ENCODE peak calls at places on chromosome 3, in four cellular contexts. One of them, this sample, is unnamed.

GRCh38 chr3:158936530-158937113 is 134.8 kb downstream of the MFSD1 start:
- DNase-seq in GM12891: no peak
- DNase-seq in GM12878: no peak
- DNase-seq in K562: no peak
- DNase-seq in this sample: no peak

GRCh38 chr3:76986876-76987513 is 52.9 kb upstream of the ROBO2 start:
- DNase-seq in GM12891: no peak
- DNase-seq in GM12878: no peak
- DNase-seq in K562: peak
- DNase-seq in this sample: no peak

GRCh38 chr3:189809583-189809982 is 178.4 kb downstream of the TP63 start:
- DNase-seq in GM12891: no peak
- DNase-seq in GM12878: no peak
- DNase-seq in K562: no peak
- DNase-seq in this sample: no peak

GRCh38 chr3:173396191-173397041 is 1.1 kb upstream of the NLGN1 start:
- DNase-seq in GM12891: no peak
- DNase-seq in GM12878: no peak
- DNase-seq in K562: no peak
- DNase-seq in this sample: no peak

GRCh38 chr3:190811775-190812480 is 50.6 kb downstream of the GMNC start:
- DNase-seq in GM12891: no peak
- DNase-seq in GM12878: no peak
- DNase-seq in K562: peak
- DNase-seq in this sample: peak

GRCh38 chr3:79306939-79307590 is 460.7 kb downstream of the ROBO1 start:
- DNase-seq in GM12878: no peak
- DNase-seq in K562: no peak
- DNase-seq in GM12891: no peak
- DNase-seq in this sample: no peak

GRCh38 chr3:30455840-30456239 is 150.6 kb upstream of the TGFBR2 start:
- DNase-seq in GM12891: no peak
- DNase-seq in GM12878: no peak
- DNase-seq in K562: no peak
- DNase-seq in this sample: no peak

GRCh38 chr3:18597919-18598318 is 172.8 kb upstream of the SATB1 start:
- DNase-seq in GM12891: no peak
- DNase-seq in GM12878: no peak
- DNase-seq in K562: no peak
- DNase-seq in this sample: no peak

GRCh38 chr3:107251819-107252218 is 125.4 kb upstream of the CCDC54 start:
- DNase-seq in K562: no peak
- DNase-seq in GM12878: no peak
- DNase-seq in GM12891: no peak
- DNase-seq in this sample: no peak

GRCh38 chr3:128794067-128794768 is 68.2 kb downstream of the RAB7A start:
- DNase-seq in K562: peak
- DNase-seq in GM12891: no peak
- DNase-seq in GM12878: no peak
- DNase-seq in this sample: peak

GRCh38 chr3:129599073-129599472 is 7.4 kb downstream of the PLXND1 start:
- DNase-seq in K562: no peak
- DNase-seq in GM12891: no peak
- DNase-seq in GM12878: no peak
- DNase-seq in this sample: no peak

GRCh38 chr3:105923151-105923550 is 54.3 kb upstream of the CBLB start:
- DNase-seq in GM12878: no peak
- DNase-seq in GM12891: no peak
- DNase-seq in K562: no peak
- DNase-seq in this sample: no peak

GRCh38 chr3:18623220-18623619 is 198.1 kb upstream of the SATB1 start:
- DNase-seq in GM12891: no peak
- DNase-seq in K562: no peak
- DNase-seq in GM12878: no peak
- DNase-seq in this sample: no peak

GRCh38 chr3:84440306-84440705 is 518.5 kb upstream of the CADM2 start:
- DNase-seq in GM12891: no peak
- DNase-seq in K562: no peak
- DNase-seq in GM12878: no peak
- DNase-seq in this sample: no peak
- TF ChIP-seq SPI1 in GM12891: no peak
- TF ChIP-seq SPI1 in K562: no peak
- TF ChIP-seq SPI1 in GM12878: no peak
- TF ChIP-seq SPI1 in this sample: no peak

DNA sequence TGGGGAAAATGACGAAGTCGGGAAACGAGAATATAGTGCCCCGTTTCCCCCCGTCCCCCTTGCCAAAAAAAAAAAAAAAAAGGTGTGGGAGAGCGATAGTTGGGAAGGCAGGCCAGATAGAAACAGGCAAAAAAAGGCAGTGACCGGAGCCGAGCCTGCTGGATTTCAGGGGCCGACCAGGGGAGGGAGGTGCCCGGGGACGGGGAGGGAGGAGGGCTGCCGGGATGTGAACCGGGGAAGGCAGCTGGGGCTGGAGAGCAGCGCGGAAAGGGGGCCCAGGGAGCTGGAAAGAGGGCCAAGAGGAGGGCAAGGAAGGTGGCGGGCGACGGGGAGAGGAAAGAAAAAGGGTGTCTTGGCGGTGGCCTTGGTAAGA is 831 bp downstream of the LRRN1 start:
- DNase-seq in GM12891: no peak
- DNase-seq in GM12878: no peak
- DNase-seq in K562: no peak
- DNase-seq in this sample: no peak
- TF ChIP-seq SPI1 in GM12891: no peak
- TF ChIP-seq SPI1 in GM12878: no peak
- TF ChIP-seq SPI1 in K562: no peak
- TF ChIP-seq SPI1 in this sample: no peak

DNA sequence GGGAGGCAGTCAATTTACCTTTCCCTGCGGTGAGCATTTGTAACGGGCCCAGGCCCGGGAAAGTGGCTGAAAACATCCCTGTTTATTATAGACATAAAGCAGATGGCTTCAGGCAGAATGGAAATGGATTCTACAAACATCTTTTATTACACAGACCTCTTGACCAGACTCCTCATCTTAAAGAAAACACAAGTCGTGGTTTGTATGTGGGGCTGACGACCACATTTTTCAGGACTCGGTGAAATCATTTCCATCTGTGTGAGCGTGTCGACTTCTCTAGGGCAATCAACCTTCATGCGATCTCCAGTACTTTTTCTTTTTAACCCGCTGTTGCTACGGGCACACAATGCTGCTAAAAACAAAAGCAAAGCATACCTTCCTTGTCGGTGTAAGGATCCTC is 43.5 kb downstream of the NMNAT3 start:
- DNase-seq in GM12878: no peak
- DNase-seq in GM12891: no peak
- DNase-seq in K562: no peak
- DNase-seq in this sample: no peak
- TF ChIP-seq SPI1 in GM12878: no peak
- TF ChIP-seq SPI1 in GM12891: no peak
- TF ChIP-seq SPI1 in K562: no peak
- TF ChIP-seq SPI1 in this sample: no peak

GRCh38 chr3:10386121-10386520 is 65.2 kb upstream of the SEC13 start:
- DNase-seq in GM12878: no peak
- DNase-seq in K562: no peak
- DNase-seq in GM12891: no peak
- DNase-seq in this sample: no peak

GRCh38 chr3:10390641-10391373 is 69.9 kb upstream of the SEC13 start:
- DNase-seq in GM12891: no peak
- DNase-seq in GM12878: no peak
- DNase-seq in K562: no peak
- DNase-seq in this sample: no peak

GRCh38 chr3:10389995-10390394 is 69.1 kb upstream of the SEC13 start:
- DNase-seq in K562: no peak
- DNase-seq in GM12891: no peak
- DNase-seq in GM12878: peak
- DNase-seq in this sample: no peak

GRCh38 chr3:10389341-10389740 is 68.4 kb upstream of the SEC13 start:
- DNase-seq in GM12891: no peak
- DNase-seq in GM12878: no peak
- DNase-seq in K562: no peak
- DNase-seq in this sample: no peak

DNA sequence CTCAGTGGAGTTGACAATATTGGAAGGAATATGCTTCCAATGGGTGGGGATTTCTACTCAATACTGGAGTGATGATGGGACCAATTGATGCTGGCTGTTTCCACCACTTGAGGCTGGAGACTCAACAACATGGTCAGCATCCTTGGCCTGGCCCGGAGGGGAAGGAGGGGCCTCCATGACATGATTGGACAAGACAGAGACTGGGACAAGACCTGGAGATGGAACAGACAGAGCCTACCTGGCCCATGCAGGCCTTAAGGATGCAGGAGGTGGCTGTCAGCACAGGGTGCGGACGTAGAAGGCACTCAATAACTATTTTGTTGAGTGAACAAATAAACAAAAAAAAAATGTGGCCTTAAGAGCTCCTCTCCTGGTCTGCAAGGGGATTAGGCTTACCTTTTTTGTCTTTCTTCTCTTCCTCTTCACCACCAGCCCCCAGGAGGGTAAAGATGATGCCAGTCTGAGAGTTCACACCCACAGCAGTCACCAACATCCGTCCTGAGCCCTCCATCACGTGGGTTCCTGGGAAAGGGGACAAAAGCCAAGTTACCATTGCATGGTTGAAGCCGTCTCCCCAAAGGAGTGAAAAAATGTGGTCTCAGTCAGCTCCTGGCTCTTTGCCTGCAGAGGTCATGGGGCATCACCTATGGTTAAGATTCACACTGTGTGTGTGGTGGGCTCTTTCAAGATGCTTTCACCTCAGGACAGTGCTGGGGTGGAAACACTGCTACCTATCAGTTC is 67.1 kb upstream of the SEC13 start:
- DNase-seq in GM12891: no peak
- DNase-seq in K562: no peak
- DNase-seq in GM12878: no peak
- DNase-seq in this sample: no peak
- TF ChIP-seq SPI1 in GM12891: no peak
- TF ChIP-seq SPI1 in K562: no peak
- TF ChIP-seq SPI1 in GM12878: no peak
- TF ChIP-seq SPI1 in this sample: no peak

GRCh38 chr3:133938770-133939495 is 43.3 kb upstream of the RAB6B start:
- DNase-seq in GM12891: no peak
- DNase-seq in K562: no peak
- DNase-seq in GM12878: no peak
- DNase-seq in this sample: no peak

GRCh38 chr3:133937061-133937686 is 41.5 kb upstream of the RAB6B start:
- DNase-seq in K562: no peak
- DNase-seq in GM12891: no peak
- DNase-seq in GM12878: no peak
- DNase-seq in this sample: no peak

GRCh38 chr3:133939496-133939835 is 43.8 kb upstream of the RAB6B start:
- DNase-seq in GM12878: no peak
- DNase-seq in K562: no peak
- DNase-seq in GM12891: no peak
- DNase-seq in this sample: no peak

GRCh38 chr3:133935843-133936825 is 40.5 kb upstream of the RAB6B start:
- DNase-seq in GM12891: no peak
- DNase-seq in GM12878: no peak
- DNase-seq in K562: no peak
- DNase-seq in this sample: no peak

GRCh38 chr3:133937756-133938601 is 42.3 kb upstream of the RAB6B start:
- DNase-seq in GM12891: no peak
- DNase-seq in K562: no peak
- DNase-seq in GM12878: no peak
- DNase-seq in this sample: no peak
- TF ChIP-seq SPI1 in GM12891: no peak
- TF ChIP-seq SPI1 in K562: no peak
- TF ChIP-seq SPI1 in GM12878: no peak
- TF ChIP-seq SPI1 in this sample: no peak

GRCh38 chr3:119555309-119555735 is 4.1 kb downstream of the CD80 start:
- DNase-seq in GM12878: no peak
- DNase-seq in GM12891: no peak
- DNase-seq in K562: no peak
- DNase-seq in this sample: no peak

GRCh38 chr3:119555929-119556328 is 3.5 kb downstream of the CD80 start:
- DNase-seq in GM12878: no peak
- DNase-seq in GM12891: no peak
- DNase-seq in K562: no peak
- DNase-seq in this sample: no peak

GRCh38 chr3:119550090-119550910 is 9.1 kb downstream of the CD80 start:
- DNase-seq in K562: no peak
- DNase-seq in GM12878: no peak
- DNase-seq in GM12891: no peak
- DNase-seq in this sample: no peak

GRCh38 chr3:119557192-119557873 is 2.1 kb downstream of the CD80 start:
- DNase-seq in GM12878: no peak
- DNase-seq in GM12891: no peak
- DNase-seq in K562: no peak
- DNase-seq in this sample: no peak

DNA sequence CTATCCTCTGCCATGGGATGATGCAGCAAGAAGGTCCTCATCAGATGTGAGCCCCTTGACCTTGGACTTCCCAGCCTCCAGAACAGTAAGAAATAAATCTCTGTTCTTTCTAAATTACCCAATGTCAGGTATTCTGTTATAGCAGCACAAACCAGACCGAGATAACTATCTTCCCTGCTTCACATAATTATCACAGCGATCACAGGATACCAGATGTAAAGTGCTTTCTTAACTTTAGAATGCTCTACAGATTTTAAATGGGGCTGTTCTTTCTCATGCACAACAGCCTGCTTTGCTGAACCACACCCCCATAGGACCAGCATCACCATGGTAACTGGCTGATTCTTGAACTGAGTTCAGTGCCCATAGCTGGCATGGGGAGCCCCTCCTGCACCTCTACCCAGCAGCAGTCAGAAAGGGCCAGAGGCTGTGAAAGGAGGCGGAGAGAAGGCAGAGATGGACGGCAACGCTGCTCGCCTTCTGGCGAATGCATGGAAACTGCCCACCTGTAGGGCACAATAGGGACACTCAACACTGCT is 7.8 kb downstream of the CD80 start:
- DNase-seq in GM12891: no peak
- DNase-seq in K562: no peak
- DNase-seq in GM12878: no peak
- DNase-seq in this sample: no peak
- TF ChIP-seq SPI1 in GM12891: no peak
- TF ChIP-seq SPI1 in K562: no peak
- TF ChIP-seq SPI1 in GM12878: no peak
- TF ChIP-seq SPI1 in this sample: no peak

GRCh38 chr3:132596326-132596725 is 744 bp upstream of the ACKR4 start:
- DNase-seq in K562: no peak
- DNase-seq in GM12878: no peak
- DNase-seq in GM12891: no peak
- DNase-seq in this sample: no peak

GRCh38 chr3:132593950-132594328 is 3.1 kb upstream of the ACKR4 start:
- DNase-seq in GM12891: no peak
- DNase-seq in K562: no peak
- DNase-seq in GM12878: no peak
- DNase-seq in this sample: no peak

GRCh38 chr3:132592211-132592610 is 4.9 kb upstream of the ACKR4 start:
- DNase-seq in GM12878: no peak
- DNase-seq in GM12891: no peak
- DNase-seq in K562: no peak
- DNase-seq in this sample: no peak

GRCh38 chr3:132595036-132595435 is 2.0 kb upstream of the ACKR4 start:
- DNase-seq in GM12891: no peak
- DNase-seq in K562: no peak
- DNase-seq in GM12878: no peak
- DNase-seq in this sample: peak

GRCh38 chr3:132593241-132593949 is 3.7 kb upstream of the ACKR4 start:
- DNase-seq in GM12878: no peak
- DNase-seq in K562: no peak
- DNase-seq in GM12891: no peak
- DNase-seq in this sample: no peak
- TF ChIP-seq SPI1 in GM12878: no peak
- TF ChIP-seq SPI1 in K562: no peak
- TF ChIP-seq SPI1 in GM12891: no peak
- TF ChIP-seq SPI1 in this sample: no peak

GRCh38 chr3:114551770-114552526 is 258.1 kb downstream of the TIGIT start:
- DNase-seq in GM12878: no peak
- DNase-seq in GM12891: no peak
- DNase-seq in K562: no peak
- DNase-seq in this sample: no peak
- TF ChIP-seq SPI1 in GM12878: no peak
- TF ChIP-seq SPI1 in GM12891: no peak
- TF ChIP-seq SPI1 in K562: no peak
- TF ChIP-seq SPI1 in this sample: peak

This sample was measured in HL-60.